ENCODE peak calls at places on chromosomes 6 and 20, in five cellular contexts. T, O, V, Z and B are unnamed samples.

GRCh38 chr20:49982346-49983122 is at the start of gene SNAI1:
- DNase-seq in O (peak; percentile 86), Z (peak; percentile 80), T (peak; percentile 66), V (peak; percentile 86), B (peak; percentile 80)

GRCh38 chr6:146865756-146866266 is 267.0 kb downstream of the ADGB start:
- DNase-seq in T (no peak), Z (no peak), V (no peak), O (no peak), B (no peak)

GRCh38 chr6:105304366-105304765 is 98.5 kb downstream of the PREP start:
- DNase-seq in T (no peak), V (no peak), Z (no peak), O (no peak), B (no peak)

GRCh38 chr20:43309266-43309665 is 119.6 kb upstream of the PTPRT start:
- DNase-seq in V (no peak), O (no peak), T (no peak), Z (no peak), B (no peak)

GRCh38 chr6:36625161-36625919 is 31.2 kb downstream of the SRSF3 start:
- DNase-seq in Z (no peak), O (peak; percentile 24), V (no peak), T (no peak), B (no peak)

GRCh38 chr20:59013959-59014608 is 5.1 kb upstream of the TUBB1 start:
- DNase-seq in V (peak; percentile 43), Z (peak; percentile 42), T (no peak), O (no peak), B (no peak)

GRCh38 chr6:121838842-121839241 is 403.4 kb downstream of the GJA1 start:
- DNase-seq in V (no peak), Z (no peak), T (no peak), O (no peak), B (no peak)

GRCh38 chr6:155521719-155522118 is 66.1 kb upstream of the NOX3 start:
- DNase-seq in T (no peak), O (no peak), V (no peak), Z (no peak), B (no peak)

GRCh38 chr6:40347571-40348011 is 239.6 kb downstream of the LRFN2 start:
- DNase-seq in V (no peak), T (no peak), O (no peak), Z (peak; percentile 13), B (no peak)

GRCh38 chr6:54992789-54993188 is 146.2 kb downstream of the FAM83B start:
- DNase-seq in Z (no peak), O (no peak), V (no peak), T (no peak), B (no peak)

DNA sequence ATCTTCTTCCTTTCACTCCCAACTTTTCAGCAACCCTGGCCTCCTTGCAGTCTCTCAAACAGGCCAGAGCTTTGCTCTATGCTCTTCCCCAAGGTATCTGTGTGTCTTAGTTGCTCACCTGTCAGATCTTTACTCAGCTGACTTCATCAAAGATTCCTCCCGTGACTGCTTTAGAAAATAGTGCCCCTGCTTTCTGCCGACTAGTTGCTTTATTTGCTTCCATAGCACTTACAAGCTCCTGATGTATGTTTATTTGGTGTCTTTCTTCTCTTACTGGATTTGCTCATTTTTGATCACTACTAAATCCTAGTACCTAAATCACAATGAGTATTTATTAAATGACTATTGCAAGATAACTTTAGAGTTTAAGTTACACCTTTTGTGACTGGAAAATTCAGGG is 5.9 kb downstream of the NDUFAF5 start:
- DNase-seq in V (no peak), T (no peak), O (no peak), Z (no peak), B (no peak)
- H3K27ac ChIP-seq in V (no peak overlapping the region), T (no peak overlapping the region), O (no peak overlapping the region), Z (no peak overlapping the region), B (no peak overlapping the region)

GRCh38 chr6:16812993-16813392 is 51.7 kb upstream of the ATXN1 start:
- DNase-seq in O (no peak), Z (no peak), T (no peak), V (no peak), B (no peak)
- H3K4me3 ChIP-seq in O (no peak overlapping the region), Z (no peak overlapping the region), T (no peak overlapping the region), V (no peak overlapping the region), B (no peak overlapping the region)

GRCh38 chr6:32092760-32093497 is 16.2 kb downstream of the TNXB start:
- DNase-seq in Z (no peak), O (no peak), V (no peak), T (no peak), B (no peak)
- H3K27ac ChIP-seq in Z (no peak overlapping the region), O (peak overlapping the region; percentile 84), V (no peak overlapping the region), T (no peak overlapping the region), B (no peak overlapping the region)

DNA sequence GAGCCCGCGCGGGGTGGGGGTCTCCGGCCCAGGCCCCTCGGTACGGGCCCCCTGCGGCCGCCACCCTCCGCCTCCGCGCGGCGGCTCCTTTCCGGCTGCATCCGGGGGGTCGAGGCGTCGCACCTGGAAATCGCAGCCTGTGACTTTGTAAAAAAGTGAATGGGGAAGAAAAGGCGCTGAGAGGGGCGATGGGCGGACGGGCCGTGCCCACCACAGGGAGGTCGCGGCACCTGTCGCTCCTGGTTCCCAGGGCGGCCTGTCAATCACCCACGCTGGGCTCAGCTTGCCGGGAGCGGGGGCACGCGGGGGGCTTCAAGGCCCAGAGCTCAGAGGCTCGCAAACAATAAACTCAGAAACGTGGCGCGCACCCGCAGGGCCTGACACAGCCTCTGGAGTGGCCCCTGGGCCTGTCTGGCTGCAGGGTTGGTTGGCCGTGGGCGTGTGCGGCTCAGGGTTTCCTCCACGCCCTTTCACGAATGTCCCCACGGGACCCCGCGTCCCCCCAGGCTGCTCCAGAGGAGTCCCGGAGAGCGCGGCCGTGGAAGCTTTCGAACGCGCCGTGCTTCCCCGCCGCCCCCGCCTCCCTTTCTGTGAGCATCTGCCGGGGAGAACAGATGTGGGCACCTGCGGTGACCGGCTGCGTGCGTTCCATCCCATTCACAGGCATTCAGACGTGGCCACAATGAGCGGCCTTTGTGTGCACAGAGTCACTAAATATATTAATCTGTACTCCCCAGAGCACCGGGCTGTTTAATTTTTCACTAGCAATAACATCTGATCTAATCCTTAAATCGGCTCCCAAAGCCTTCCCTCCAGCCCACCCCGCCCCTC is 6.1 kb upstream of the DLL1 start:
- DNase-seq in O (no peak), Z (no peak), V (no peak), T (no peak), B (no peak)
- H3K4me3 ChIP-seq in O (peak overlapping the region; percentile 48), Z (peak overlapping the region; percentile 62), V (no peak overlapping the region), T (no peak overlapping the region), B (peak overlapping the region; percentile 35)

GRCh38 chr20:62506087-62506486 is 30.3 kb upstream of the GATA5 start:
- DNase-seq in O (no peak), Z (no peak), V (peak; percentile 4), T (no peak), B (no peak)

GRCh38 chr20:62506791-62507190 is 31.0 kb upstream of the GATA5 start:
- DNase-seq in T (no peak), O (no peak), V (no peak), Z (no peak), B (no peak)

GRCh38 chr20:62507991-62508640 is 32.3 kb upstream of the GATA5 start:
- DNase-seq in T (no peak), Z (no peak), O (no peak), V (no peak), B (no peak)

GRCh38 chr20:62507323-62507722 is 31.5 kb upstream of the GATA5 start:
- DNase-seq in V (no peak), Z (no peak), O (no peak), T (no peak), B (no peak)

GRCh38 chr20:62508641-62509051 is 32.9 kb upstream of the GATA5 start:
- DNase-seq in O (no peak), Z (no peak), V (no peak), T (no peak), B (no peak)
- H3K27ac ChIP-seq in O (no peak overlapping the region), Z (no peak overlapping the region), V (no peak overlapping the region), T (no peak overlapping the region), B (no peak overlapping the region)

GRCh38 chr6:148881593-148882311 is 134.9 kb downstream of the UST start:
- DNase-seq in Z (no peak), V (no peak), O (no peak), T (no peak), B (no peak)

GRCh38 chr6:148885154-148885870 is 138.5 kb downstream of the UST start:
- DNase-seq in V (no peak), O (no peak), T (no peak), Z (no peak), B (no peak)

GRCh38 chr6:148885920-148886845 is 139.4 kb downstream of the UST start:
- DNase-seq in O (no peak), V (no peak), T (no peak), Z (no peak), B (no peak)

GRCh38 chr6:148884461-148884860 is 137.6 kb downstream of the UST start:
- DNase-seq in T (no peak), O (no peak), V (no peak), Z (no peak), B (no peak)

DNA sequence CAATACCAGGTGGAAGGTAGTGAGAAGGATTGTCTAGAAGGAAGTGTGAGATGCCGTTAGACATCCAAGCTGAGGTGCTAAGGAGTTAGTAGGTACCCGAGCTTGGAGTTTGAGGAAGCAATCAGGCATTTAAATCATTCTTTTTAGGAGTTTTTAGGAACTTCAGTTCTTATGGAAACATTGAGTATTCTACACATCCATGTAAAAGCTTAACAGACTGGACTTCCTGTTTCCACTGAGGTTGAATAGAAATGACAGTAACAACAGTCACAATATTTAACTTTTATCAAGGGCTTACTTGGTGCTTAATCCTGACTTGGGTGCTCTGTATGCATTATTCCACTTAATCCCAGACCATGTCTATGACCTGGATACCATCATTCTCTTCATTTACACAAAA is 136.4 kb downstream of the UST start:
- DNase-seq in V (no peak), O (no peak), T (no peak), Z (no peak), B (no peak)
- H3K4me3 ChIP-seq in V (no peak overlapping the region), O (no peak overlapping the region), T (no peak overlapping the region), Z (no peak overlapping the region), B (no peak overlapping the region)

GRCh38 chr20:14865169-14865568 is 527.8 kb upstream of the FLRT3 start:
- DNase-seq in V (no peak), O (no peak), T (no peak), Z (no peak), B (no peak)

GRCh38 chr20:14865731-14866130 is 528.3 kb upstream of the FLRT3 start:
- DNase-seq in O (no peak), T (no peak), Z (no peak), V (no peak), B (no peak)

GRCh38 chr20:14859627-14860026 is 522.2 kb upstream of the FLRT3 start:
- DNase-seq in V (no peak), Z (no peak), T (no peak), O (no peak), B (no peak)

GRCh38 chr20:14861028-14861699 is 523.8 kb upstream of the FLRT3 start:
- DNase-seq in O (no peak), T (no peak), V (no peak), Z (no peak), B (no peak)

DNA sequence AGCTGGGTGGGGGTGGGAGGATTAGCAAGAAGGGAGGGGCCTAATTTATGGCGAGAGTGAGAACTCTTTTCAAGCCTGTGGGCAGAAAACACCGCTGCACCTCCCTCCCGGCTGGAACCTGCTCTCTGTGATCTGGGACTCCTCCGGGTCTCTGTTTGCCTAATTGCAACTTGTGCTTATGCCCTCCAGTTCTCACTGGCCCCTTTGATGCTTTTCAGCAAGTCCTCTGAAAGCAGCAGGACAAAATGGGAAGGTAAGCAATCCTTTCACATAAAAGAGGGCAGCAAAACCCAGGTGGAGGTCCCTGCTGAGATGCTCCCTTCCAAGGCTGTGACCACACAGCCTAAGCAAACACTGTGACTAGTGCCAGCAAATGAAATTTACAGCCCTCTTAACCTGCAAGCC is 523.0 kb upstream of the FLRT3 start:
- DNase-seq in V (no peak), Z (no peak), O (no peak), T (no peak), B (no peak)
- H3K27ac ChIP-seq in V (no peak overlapping the region), Z (no peak overlapping the region), O (no peak overlapping the region), T (no peak overlapping the region), B (no peak overlapping the region)